ENCODE peak calls at places on chromosomes 3 and 15, in five cellular contexts. F is CD8-positive, alpha-beta T cell; W is cardiac muscle cell; Y is fibroblast of lung; I is ovary. H is an unnamed sample.

GRCh38 chr3:53970656-53971055 is 79.0 kb upstream of the SELENOK start:
- DNase-seq in F (no peak), W (peak), Y (no peak), I (no peak), H (peak)

GRCh38 chr3:45984331-45985312 is 11.0 kb downstream of the FYCO1 start:
- DNase-seq in F (no peak), W (peak), Y (peak), I (peak), H (peak)

GRCh38 chr15:30670056-30670455 is 44.1 kb downstream of the ARHGAP11B start:
- DNase-seq in F (no peak), W (peak), Y (no peak), I (no peak), H (peak)

GRCh38 chr15:89909611-89910010 is 3.1 kb downstream of the ARPIN start:
- DNase-seq in F (no peak), W (no peak), Y (no peak), I (no peak), H (no peak)

GRCh38 chr15:62350744-62351143 is 185.7 kb upstream of the C2CD4B start:
- DNase-seq in F (no peak), W (no peak), Y (no peak), I (no peak), H (no peak)

GRCh38 chr15:69424001-69424400 is 9.9 kb downstream of the KIF23 start:
- DNase-seq in F (no peak), W (peak), Y (no peak), I (no peak), H (no peak)

GRCh38 chr3:13518516-13519351 is 30.2 kb upstream of the FBLN2 start:
- DNase-seq in F (no peak), W (peak), Y (peak), I (no peak), H (peak)

GRCh38 chr3:27681249-27681748 is 40.8 kb downstream of the EOMES start:
- DNase-seq in F (no peak), W (peak), Y (peak), I (no peak), H (peak)

GRCh38 chr3:125151916-125152315 is 60.6 kb downstream of the SLC12A8 start:
- DNase-seq in F (no peak), W (peak), Y (peak), I (no peak), H (peak)

GRCh38 chr3:11161666-11162065 is 7.4 kb downstream of the HRH1 start:
- DNase-seq in F (no peak), W (no peak), Y (no peak), I (no peak), H (no peak)

DNA sequence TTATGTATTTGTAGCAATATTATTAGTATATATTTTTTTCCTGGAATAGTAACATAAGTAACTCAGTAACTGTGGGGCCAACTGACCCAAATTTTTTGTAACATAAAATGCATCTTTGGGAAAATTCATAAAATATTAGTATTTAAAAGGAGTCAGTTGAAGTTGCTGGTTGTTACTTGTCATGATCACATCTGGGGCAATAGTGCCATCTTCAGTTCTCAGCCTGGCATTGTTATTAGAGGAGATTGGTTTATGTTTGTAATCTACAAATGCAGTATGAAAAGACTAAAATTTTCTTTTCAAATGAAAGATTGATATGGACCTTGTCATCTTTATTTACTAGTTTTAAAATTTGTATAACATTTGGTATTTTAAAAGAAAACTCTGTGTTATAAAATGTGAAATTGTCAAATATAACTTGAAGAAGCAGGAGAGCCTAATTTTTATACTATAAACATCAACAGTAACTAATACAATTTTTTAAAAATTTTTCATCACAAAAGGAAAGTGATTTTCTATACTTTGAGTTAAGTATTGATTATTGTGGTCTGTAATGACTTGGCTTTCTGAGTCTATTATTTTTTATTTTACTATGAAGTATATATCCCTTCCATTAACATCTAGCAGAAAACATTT is 38.8 kb upstream of the MLF1 start:
- DNase-seq in F (no peak), W (peak), Y (peak), I (no peak), H (peak)
- TF ChIP-seq CTCF in F (peak), W (peak), Y (peak), I (no peak), H (peak)

DNA sequence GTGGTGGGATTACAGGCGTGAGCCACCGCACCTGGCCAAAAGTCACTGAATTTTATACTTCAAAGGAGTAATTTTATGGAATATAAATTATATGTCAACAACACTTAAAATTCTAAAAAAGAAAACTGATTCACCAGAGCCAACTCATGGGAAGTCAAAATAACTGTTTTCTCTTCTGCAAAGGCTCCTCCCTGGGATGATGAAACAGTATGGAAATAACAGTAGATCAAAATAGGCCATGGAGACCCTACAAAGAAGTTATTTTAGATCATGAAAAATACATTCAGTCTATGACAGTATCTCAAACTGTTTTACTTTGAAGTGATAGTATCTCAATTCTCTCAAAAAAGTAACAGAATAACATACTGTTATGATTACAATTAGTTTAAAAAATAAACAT is 102.7 kb downstream of the IGSF11 start:
- DNase-seq in F (no peak), W (no peak), Y (no peak), I (no peak), H (no peak)
- H3K4me3 ChIP-seq in F (no peak), W (no peak), Y (no peak), I (no peak), H (no peak)

GRCh38 chr3:60877188-60877587 is 374.1 kb downstream of the FHIT start:
- DNase-seq in F (no peak), W (no peak), Y (no peak), I (no peak), H (no peak)
- TF ChIP-seq CTCF in F (no peak), W (no peak), Y (no peak), I (no peak), H (no peak)

DNA sequence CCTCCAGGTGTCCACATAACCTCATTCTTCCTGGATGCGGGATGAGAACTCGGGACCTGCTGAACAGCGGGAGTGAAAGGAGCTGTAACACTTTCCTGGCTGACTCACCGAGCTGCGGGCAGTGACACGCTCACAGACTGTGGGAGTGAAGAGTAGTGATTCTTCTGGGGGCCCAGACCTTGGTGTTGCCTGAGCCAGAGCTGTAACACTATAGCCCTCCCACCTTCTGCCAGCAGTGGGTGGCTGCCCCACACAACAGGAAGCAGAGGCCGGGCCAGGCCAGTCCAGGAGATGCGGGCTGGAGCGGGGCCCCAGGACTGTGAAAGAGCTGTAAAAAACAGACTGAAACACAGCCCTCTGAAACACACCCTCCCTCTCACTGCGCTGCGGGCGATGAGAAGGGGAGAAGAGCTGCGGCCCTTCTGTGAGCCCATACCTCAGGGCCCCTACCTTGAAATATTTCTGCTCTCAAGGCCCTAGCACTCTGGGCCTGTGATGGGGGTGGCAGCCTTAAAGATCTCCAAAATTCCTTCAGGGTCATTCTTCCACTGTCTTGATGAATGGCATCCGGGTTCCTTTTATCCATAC is 464.0 kb upstream of the CCDC54 start:
- DNase-seq in F (no peak), W (peak), Y (no peak), I (no peak), H (peak)
- H3K4me3 ChIP-seq in F (no peak), W (no peak), Y (no peak), I (no peak), H (no peak)

DNA sequence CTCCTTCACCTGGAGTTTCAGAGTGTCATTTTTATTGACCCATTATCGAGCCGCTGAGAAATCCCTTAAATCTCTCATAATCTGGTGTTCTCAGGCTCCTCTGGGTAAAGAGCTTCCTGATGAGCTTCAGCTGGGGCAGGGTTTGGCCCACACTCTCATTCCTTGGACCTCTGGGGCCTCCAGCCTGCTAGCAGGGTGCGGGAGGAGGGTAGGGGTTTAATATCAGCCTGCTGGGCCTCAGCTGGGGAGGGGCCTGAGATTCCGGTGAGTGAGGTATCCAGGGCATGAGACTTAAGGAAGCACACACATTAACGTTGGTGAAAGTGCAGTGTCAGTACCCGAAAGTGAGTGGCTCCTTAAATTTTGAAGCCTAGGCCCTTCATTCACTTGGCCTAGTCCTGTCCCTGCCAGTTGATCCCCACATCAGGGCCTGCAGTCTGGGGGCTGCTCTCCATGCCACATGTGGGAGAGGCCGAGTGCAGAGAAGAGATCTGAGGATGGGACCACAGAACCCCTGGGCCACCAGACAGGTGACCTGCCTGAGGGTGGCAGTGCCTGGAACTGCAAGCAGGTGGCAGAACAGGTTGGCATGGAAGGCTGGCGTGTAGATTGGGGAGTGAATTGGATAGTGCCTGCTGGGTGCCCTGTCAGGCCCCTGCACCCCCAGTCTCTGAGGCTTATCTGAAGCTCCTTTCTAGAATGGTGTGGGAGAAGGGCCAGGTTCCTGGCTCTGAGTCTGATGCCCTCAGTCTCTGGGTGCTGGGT is 16.1 kb downstream of the C3orf18 start:
- DNase-seq in F (no peak), W (no peak), Y (no peak), I (no peak), H (no peak)
- TF ChIP-seq CTCF in F (no peak), W (no peak), Y (no peak), I (no peak), H (no peak)

GRCh38 chr3:44504566-44504965 is 27.1 kb upstream of the ZNF445 start:
- DNase-seq in F (no peak), W (no peak), Y (no peak), I (no peak), H (no peak)

GRCh38 chr3:44495636-44496415 is 18.4 kb upstream of the ZNF445 start:
- DNase-seq in F (no peak), W (no peak), Y (no peak), I (no peak), H (no peak)

GRCh38 chr3:44501971-44502370 is 24.5 kb upstream of the ZNF445 start:
- DNase-seq in F (no peak), W (no peak), Y (no peak), I (no peak), H (no peak)

DNA sequence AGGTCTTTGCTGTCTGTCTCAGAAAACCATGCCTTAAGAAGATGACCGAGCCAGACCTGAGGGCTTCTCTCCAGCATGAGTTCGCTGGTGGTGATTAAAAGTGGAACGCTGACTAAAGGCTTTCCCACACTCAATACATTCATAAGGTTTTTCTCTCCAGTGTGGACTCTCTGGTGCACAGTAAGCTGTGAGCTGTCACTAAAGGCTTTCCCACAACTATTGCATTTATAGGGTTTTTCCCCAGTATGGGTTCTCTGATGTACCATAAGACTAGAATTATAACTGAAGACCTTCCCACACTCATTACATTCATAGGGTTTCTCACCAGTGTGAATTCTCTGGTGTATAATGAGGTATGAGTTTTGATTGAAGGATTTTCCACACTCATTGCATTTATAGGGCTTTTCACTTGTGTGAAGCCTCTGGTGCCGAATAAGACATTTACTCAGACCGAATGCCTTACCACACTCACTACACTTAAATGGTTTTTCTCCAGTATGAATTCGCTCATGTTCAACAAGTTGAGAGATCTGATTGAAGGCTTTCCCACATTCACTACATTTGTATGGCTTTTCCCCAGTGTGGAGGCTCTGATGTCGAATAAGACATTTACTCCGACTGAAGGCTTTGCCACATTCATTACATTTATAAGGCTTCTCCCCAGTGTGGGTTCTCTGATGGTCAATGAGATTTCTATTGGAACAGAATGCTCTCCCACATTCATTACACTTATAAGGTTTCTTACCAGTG is 21.9 kb upstream of the ZNF445 start:
- DNase-seq in F (no peak), W (no peak), Y (no peak), I (no peak), H (no peak)
- H3K4me3 ChIP-seq in F (no peak), W (no peak), Y (no peak), I (no peak), H (no peak)

GRCh38 chr15:85011210-85011571 is 29.5 kb downstream of the PDE8A start:
- DNase-seq in F (no peak), W (no peak), Y (no peak), I (no peak), H (no peak)
- TF ChIP-seq CTCF in F (no peak), W (no peak), Y (no peak), I (no peak), H (no peak)

GRCh38 chr3:134249442-134249841 is 1.2 kb downstream of the RYK start:
- DNase-seq in F (no peak), W (no peak), Y (no peak), I (no peak), H (no peak)
- H3K4me3 ChIP-seq in F (peak), W (peak), Y (peak), I (peak), H (peak)

H was measured in foreskin fibroblast.